ENCODE peak calls at places on chromosome 7, in eight cellular contexts. U is heart right ventricle, L is fibroblast of mammary gland, S is dorsolateral prefrontal cortex, A is Caco-2, O is OCI-LY7, D is hepatocyte, G is AG10803. T is an unnamed sample.

GRCh38 chr7:148905093-148905666 is 21.1 kb upstream of the EZH2 start:
- DNase-seq in U (no peak), L (no peak), S (no peak), A (no peak), O (no peak), D (no peak), G (no peak), T (no peak)

GRCh38 chr7:83118347-83119001 is 44.2 kb downstream of the PCLO start:
- DNase-seq in U (no peak), L (no peak), S (no peak), A (no peak), O (no peak), D (no peak), G (no peak), T (no peak)

GRCh38 chr7:142508251-142508650 is 241.0 kb upstream of the PRSS1 start:
- DNase-seq in U (no peak), L (peak), S (no peak), A (no peak), O (no peak), D (peak), G (no peak), T (no peak)

GRCh38 chr7:28841766-28842165 is 116.4 kb downstream of the TRIL start:
- DNase-seq in U (no peak), L (no peak), S (no peak), A (no peak), O (no peak), D (no peak), G (no peak), T (no peak)

GRCh38 chr7:36868727-36869411 is 144.6 kb upstream of the AOAH start:
- DNase-seq in U (no peak), L (no peak), S (no peak), A (no peak), O (no peak), D (no peak), G (no peak), T (no peak)

GRCh38 chr7:47819054-47819920 is 129.0 kb downstream of the PKD1L1 start:
- DNase-seq in U (peak), L (peak), S (peak), A (peak), O (peak), D (peak), G (peak), T (peak)

GRCh38 chr7:149669121-149669818 is 104.1 kb downstream of the ZNF467 start:
- DNase-seq in U (no peak), L (peak), S (no peak), A (no peak), O (peak), D (no peak), G (peak), T (no peak)

GRCh38 chr7:141053626-141054025 is 20.2 kb upstream of the TMEM178B start:
- DNase-seq in U (no peak), L (no peak), S (no peak), A (no peak), O (no peak), D (no peak), G (no peak), T (no peak)

GRCh38 chr7:19663816-19664531 is 44.9 kb downstream of the POLR1F start:
- DNase-seq in U (no peak), L (no peak), S (no peak), A (no peak), O (peak), D (no peak), G (no peak), T (no peak)

GRCh38 chr7:156318426-156318825 is 322.1 kb upstream of the RNF32 start:
- DNase-seq in U (no peak), L (no peak), S (no peak), A (no peak), O (no peak), D (no peak), G (no peak), T (no peak)

GRCh38 chr7:29194206-29194593 is 375 bp upstream of the CHN2 start:
- DNase-seq in U (peak), L (no peak), S (peak), A (peak), O (no peak), D (peak), G (no peak), T (peak)

GRCh38 chr7:18724311-18724710 is 228.8 kb downstream of the HDAC9 start:
- DNase-seq in U (no peak), L (peak), S (no peak), A (no peak), O (no peak), D (no peak), G (peak), T (no peak)

GRCh38 chr7:75686551-75686950 is 52.2 kb downstream of the HIP1 start:
- DNase-seq in U (no peak), L (no peak), S (no peak), A (no peak), O (no peak), D (no peak), G (no peak), T (no peak)

GRCh38 chr7:130982160-130982638 is 248.2 kb upstream of the KLF14 start:
- DNase-seq in U (no peak), L (peak), S (no peak), A (no peak), O (peak), D (peak), G (peak), T (peak)

GRCh38 chr7:25303380-25304321 is 75.4 kb upstream of the NPVF start:
- DNase-seq in U (no peak), L (peak), S (no peak), A (no peak), O (no peak), D (peak), G (peak), T (peak)

GRCh38 chr7:152909280-152909679 is 149.7 kb downstream of the ACTR3B start:
- DNase-seq in U (no peak), L (no peak), S (no peak), A (no peak), O (no peak), D (no peak), G (no peak), T (no peak)

GRCh38 chr7:76316984-76317781 is 14.7 kb downstream of the HSPB1 start:
- DNase-seq in U (no peak), L (no peak), S (no peak), A (no peak), O (no peak), D (no peak), G (no peak), T (no peak)

GRCh38 chr7:69115788-69116187 is 482.5 kb upstream of the AUTS2 start:
- DNase-seq in U (no peak), L (no peak), S (no peak), A (no peak), O (no peak), D (no peak), G (peak), T (no peak)

GRCh38 chr7:104093127-104093526 is 103.7 kb upstream of the RELN start:
- DNase-seq in U (no peak), L (no peak), S (no peak), A (no peak), O (no peak), D (no peak), G (no peak), T (no peak)

GRCh38 chr7:104089622-104090021 is 100.2 kb upstream of the RELN start:
- DNase-seq in U (no peak), L (no peak), S (no peak), A (peak), O (no peak), D (no peak), G (no peak), T (peak)

GRCh38 chr7:104089061-104089460 is 99.6 kb upstream of the RELN start:
- DNase-seq in U (no peak), L (no peak), S (no peak), A (no peak), O (no peak), D (no peak), G (no peak), T (no peak)
- H3K4me3 ChIP-seq in U (no peak), L (no peak), S (no peak), A (no peak), O (no peak), D (no peak), G (no peak), T (no peak)

DNA sequence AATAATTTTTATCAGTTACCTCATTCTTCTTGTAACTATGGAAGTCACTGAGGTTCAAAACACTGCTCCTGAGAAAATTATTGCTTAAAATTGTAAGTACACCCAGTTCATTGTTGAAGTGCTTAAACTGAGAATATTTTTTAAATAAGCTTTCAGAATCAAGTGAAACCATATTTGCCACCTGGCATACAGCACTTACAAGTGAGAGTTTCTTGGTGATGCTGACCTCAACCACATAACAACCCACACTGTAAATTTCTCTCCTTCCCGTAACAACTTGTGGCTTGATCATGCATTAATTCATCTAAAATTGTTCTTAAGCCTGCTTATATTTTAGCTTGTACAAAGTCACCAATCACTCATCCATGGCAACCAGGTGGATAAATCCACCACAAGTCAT is 34.0 kb downstream of the IMMP2L start:
- DNase-seq in U (no peak), L (no peak), S (no peak), A (no peak), O (peak), D (no peak), G (no peak), T (no peak)
- H3K4me3 ChIP-seq in U (no peak), L (no peak), S (no peak), A (no peak), O (peak), D (no peak), G (no peak), T (no peak)

GRCh38 chr7:44797329-44798258 is 1.1 kb downstream of the PPIA start:
- DNase-seq in U (peak), L (peak), S (peak), A (peak), O (peak), D (peak), G (peak), T (peak)

GRCh38 chr7:44801890-44802289 is 5.4 kb downstream of the PPIA start:
- DNase-seq in U (no peak), L (peak), S (no peak), A (no peak), O (no peak), D (no peak), G (peak), T (no peak)

GRCh38 chr7:44802418-44803025 is 6.0 kb downstream of the PPIA start:
- DNase-seq in U (no peak), L (no peak), S (no peak), A (no peak), O (no peak), D (no peak), G (no peak), T (no peak)

GRCh38 chr7:44798649-44799275 is 2.3 kb downstream of the PPIA start:
- DNase-seq in U (no peak), L (no peak), S (no peak), A (no peak), O (no peak), D (no peak), G (peak), T (no peak)

GRCh38 chr7:44799939-44800338 is 3.5 kb downstream of the PPIA start:
- DNase-seq in U (no peak), L (no peak), S (no peak), A (no peak), O (no peak), D (no peak), G (no peak), T (no peak)
- H3K4me3 ChIP-seq in U (no peak), L (no peak), S (no peak), A (no peak), O (no peak), D (no peak), G (no peak), T (no peak)

GRCh38 chr7:593324-594115 is 73.9 kb upstream of the PDGFA start:
- DNase-seq in U (no peak), L (no peak), S (peak), A (no peak), O (no peak), D (no peak), G (no peak), T (no peak)
- H3K4me3 ChIP-seq in U (no peak), L (no peak), S (no peak), A (no peak), O (no peak), D (no peak), G (no peak), T (no peak)

GRCh38 chr7:27161721-27162547 is 3.4 kb downstream of the HOXA9 start:
- DNase-seq in U (no peak), L (peak), S (no peak), A (peak), O (no peak), D (peak), G (no peak), T (peak)
- H3K4me3 ChIP-seq in U (no peak), L (peak), S (no peak), A (no peak), O (no peak), D (no peak), G (peak), T (peak)

GRCh38 chr7:17166824-17167379 is 131.6 kb upstream of the AHR start:
- DNase-seq in U (no peak), L (no peak), S (no peak), A (no peak), O (no peak), D (no peak), G (no peak), T (no peak)
- H3K4me3 ChIP-seq in U (no peak), L (no peak), S (no peak), A (no peak), O (no peak), D (no peak), G (no peak), T (no peak)

T was measured in HAP-1.